ENCODE peak calls at places on chromosomes 6 and 20, in four cellular contexts. One of them, this sample, is unnamed.

GRCh38 chr6:118324081-118324480 is 224.0 kb upstream of the PLN start:
- DNase-seq in MM.1S: no peak
- DNase-seq in endothelial cell: no peak
- DNase-seq in GM12865: no peak
- DNase-seq in this sample: no peak

GRCh38 chr6:75317503-75318206 is 33.1 kb upstream of the TMEM30A start:
- DNase-seq in MM.1S: no peak
- DNase-seq in endothelial cell: no peak
- DNase-seq in GM12865: no peak
- DNase-seq in this sample: no peak

GRCh38 chr20:53706511-53707031 is 112.9 kb upstream of the ZNF217 start:
- DNase-seq in endothelial cell: no peak
- DNase-seq in GM12865: peak; percentile 82
- DNase-seq in MM.1S: peak; percentile 32
- DNase-seq in this sample: peak; percentile 62

GRCh38 chr6:2942916-2943563 is 28.3 kb downstream of the SERPINB6 start:
- DNase-seq in GM12865: peak; percentile 48
- DNase-seq in endothelial cell: no peak
- DNase-seq in MM.1S: peak; percentile 9
- DNase-seq in this sample: no peak

GRCh38 chr20:23159256-23159922 is 73.3 kb upstream of the CD93 start:
- DNase-seq in GM12865: no peak
- DNase-seq in endothelial cell: no peak
- DNase-seq in MM.1S: no peak
- DNase-seq in this sample: no peak

GRCh38 chr6:160883999-160884398 is 107.6 kb upstream of the MAP3K4 start:
- DNase-seq in endothelial cell: no peak
- DNase-seq in MM.1S: no peak
- DNase-seq in GM12865: no peak
- DNase-seq in this sample: no peak

GRCh38 chr6:125154184-125155135 is 887 bp downstream of the TPD52L1 start:
- DNase-seq in GM12865: peak; percentile 17
- DNase-seq in MM.1S: no peak
- DNase-seq in endothelial cell: peak; percentile 55
- DNase-seq in this sample: peak; percentile 46

GRCh38 chr6:84428300-84428907 is 201.0 kb upstream of the CEP162 start:
- DNase-seq in GM12865: peak; percentile 44
- DNase-seq in endothelial cell: peak; percentile 63
- DNase-seq in MM.1S: peak; percentile 56
- DNase-seq in this sample: peak; percentile 28

GRCh38 chr20:5410450-5410849 is 93.7 kb upstream of the PROKR2 start:
- DNase-seq in GM12865: no peak
- DNase-seq in MM.1S: no peak
- DNase-seq in endothelial cell: no peak
- DNase-seq in this sample: no peak

GRCh38 chr6:4776967-4777925 is 1.0 kb downstream of the CDYL start:
- DNase-seq in MM.1S: peak; percentile 83
- DNase-seq in endothelial cell: no peak
- DNase-seq in GM12865: peak; percentile 85
- DNase-seq in this sample: peak; percentile 71

GRCh38 chr20:38126146-38126912 is 38.7 kb downstream of the TGM2 start:
- DNase-seq in GM12865: no peak
- DNase-seq in MM.1S: no peak
- DNase-seq in endothelial cell: no peak
- DNase-seq in this sample: no peak

GRCh38 chr20:58685988-58686387 is 6.6 kb upstream of the NPEPL1 start:
- DNase-seq in endothelial cell: no peak
- DNase-seq in GM12865: no peak
- DNase-seq in MM.1S: no peak
- DNase-seq in this sample: no peak

GRCh38 chr6:143061597-143062385 is 1.1 kb downstream of the AIG1 start:
- DNase-seq in GM12865: no peak
- DNase-seq in MM.1S: no peak
- DNase-seq in endothelial cell: no peak
- DNase-seq in this sample: no peak

GRCh38 chr6:63740709-63741108 is 105.1 kb downstream of the PHF3 start:
- DNase-seq in GM12865: no peak
- DNase-seq in MM.1S: no peak
- DNase-seq in endothelial cell: no peak
- DNase-seq in this sample: no peak

GRCh38 chr6:136772685-136773472 is 19.4 kb downstream of the MAP3K5 start:
- DNase-seq in MM.1S: peak; percentile 44
- DNase-seq in GM12865: peak; percentile 94
- DNase-seq in endothelial cell: no peak
- DNase-seq in this sample: no peak

GRCh38 chr6:149929422-149929821 is 6.5 kb upstream of the RAET1G start:
- DNase-seq in MM.1S: no peak
- DNase-seq in GM12865: no peak
- DNase-seq in endothelial cell: peak; percentile 65
- DNase-seq in this sample: no peak

GRCh38 chr6:23441813-23442212 is 684.2 kb upstream of the NRSN1 start:
- DNase-seq in GM12865: no peak
- DNase-seq in endothelial cell: no peak
- DNase-seq in MM.1S: no peak
- DNase-seq in this sample: no peak

GRCh38 chr6:23445157-23445710 is 680.8 kb upstream of the NRSN1 start:
- DNase-seq in GM12865: no peak
- DNase-seq in MM.1S: no peak
- DNase-seq in endothelial cell: no peak
- DNase-seq in this sample: no peak

GRCh38 chr6:23446394-23447001 is 679.5 kb upstream of the NRSN1 start:
- DNase-seq in MM.1S: peak; percentile 40
- DNase-seq in endothelial cell: peak; percentile 4
- DNase-seq in GM12865: peak; percentile 24
- DNase-seq in this sample: no peak
- TF ChIP-seq CTCF in MM.1S: peak; percentile 51
- TF ChIP-seq CTCF in endothelial cell: no peak
- TF ChIP-seq CTCF in GM12865: peak; percentile 36
- TF ChIP-seq CTCF in this sample: no peak

GRCh38 chr6:26327450-26328264 is 37.3 kb upstream of the BTN3A2 start:
- DNase-seq in MM.1S: no peak
- DNase-seq in GM12865: peak; percentile 88
- DNase-seq in endothelial cell: peak; percentile 73
- DNase-seq in this sample: no peak

GRCh38 chr6:26331809-26332226 is 33.2 kb upstream of the BTN3A2 start:
- DNase-seq in endothelial cell: no peak
- DNase-seq in MM.1S: no peak
- DNase-seq in GM12865: peak; percentile 51
- DNase-seq in this sample: no peak

GRCh38 chr6:26330835-26331808 is 33.9 kb upstream of the BTN3A2 start:
- DNase-seq in GM12865: peak; percentile 84
- DNase-seq in endothelial cell: no peak
- DNase-seq in MM.1S: no peak
- DNase-seq in this sample: no peak

GRCh38 chr6:26328265-26328844 is 36.6 kb upstream of the BTN3A2 start:
- DNase-seq in GM12865: peak; percentile 38
- DNase-seq in MM.1S: no peak
- DNase-seq in endothelial cell: no peak
- DNase-seq in this sample: no peak

DNA sequence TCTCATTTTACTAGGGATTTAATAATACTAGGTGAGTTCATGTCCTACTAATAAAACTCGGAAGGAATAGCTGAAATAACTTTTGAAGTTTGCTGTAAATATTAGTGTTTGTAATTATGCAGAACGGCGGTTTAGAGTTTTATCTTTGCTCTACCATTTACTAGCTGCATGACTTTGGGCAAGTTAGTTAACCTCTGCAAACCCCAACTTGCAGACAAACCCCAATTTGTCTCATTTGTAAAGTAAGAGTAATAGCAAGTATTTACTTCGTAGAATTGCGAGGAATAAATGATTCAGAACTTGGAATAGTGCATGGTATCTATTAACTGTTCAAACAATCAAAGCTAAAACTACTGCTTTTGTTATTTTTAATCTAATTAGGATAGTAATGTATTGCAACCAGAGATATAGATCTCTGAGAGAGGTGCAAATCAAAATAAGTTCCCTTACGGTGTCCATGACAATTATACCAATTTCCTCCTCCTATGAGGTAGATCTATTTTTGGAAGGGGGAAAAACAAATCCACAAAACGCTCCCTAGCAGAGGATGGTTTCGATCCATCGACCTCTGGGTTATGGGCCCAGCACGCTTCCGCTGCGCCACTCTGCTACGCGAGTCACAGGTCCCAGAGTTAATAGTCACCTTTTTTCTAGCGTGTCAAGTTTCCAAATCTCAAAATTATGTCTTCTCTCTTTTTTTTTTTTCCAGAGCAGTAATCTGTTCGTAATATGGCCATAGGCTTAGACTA is 35.1 kb upstream of the BTN3A2 start:
- DNase-seq in MM.1S: no peak
- DNase-seq in endothelial cell: peak; percentile 49
- DNase-seq in GM12865: peak; percentile 81
- DNase-seq in this sample: no peak
- TF ChIP-seq CTCF in MM.1S: no peak
- TF ChIP-seq CTCF in endothelial cell: no peak
- TF ChIP-seq CTCF in GM12865: no peak
- TF ChIP-seq CTCF in this sample: no peak

GRCh38 chr6:152070556-152070955 is 263.1 kb downstream of the ESR1 start:
- DNase-seq in MM.1S: no peak
- DNase-seq in GM12865: no peak
- DNase-seq in endothelial cell: no peak
- DNase-seq in this sample: no peak
- TF ChIP-seq CTCF in MM.1S: no peak
- TF ChIP-seq CTCF in GM12865: no peak
- TF ChIP-seq CTCF in endothelial cell: no peak
- TF ChIP-seq CTCF in this sample: no peak

DNA sequence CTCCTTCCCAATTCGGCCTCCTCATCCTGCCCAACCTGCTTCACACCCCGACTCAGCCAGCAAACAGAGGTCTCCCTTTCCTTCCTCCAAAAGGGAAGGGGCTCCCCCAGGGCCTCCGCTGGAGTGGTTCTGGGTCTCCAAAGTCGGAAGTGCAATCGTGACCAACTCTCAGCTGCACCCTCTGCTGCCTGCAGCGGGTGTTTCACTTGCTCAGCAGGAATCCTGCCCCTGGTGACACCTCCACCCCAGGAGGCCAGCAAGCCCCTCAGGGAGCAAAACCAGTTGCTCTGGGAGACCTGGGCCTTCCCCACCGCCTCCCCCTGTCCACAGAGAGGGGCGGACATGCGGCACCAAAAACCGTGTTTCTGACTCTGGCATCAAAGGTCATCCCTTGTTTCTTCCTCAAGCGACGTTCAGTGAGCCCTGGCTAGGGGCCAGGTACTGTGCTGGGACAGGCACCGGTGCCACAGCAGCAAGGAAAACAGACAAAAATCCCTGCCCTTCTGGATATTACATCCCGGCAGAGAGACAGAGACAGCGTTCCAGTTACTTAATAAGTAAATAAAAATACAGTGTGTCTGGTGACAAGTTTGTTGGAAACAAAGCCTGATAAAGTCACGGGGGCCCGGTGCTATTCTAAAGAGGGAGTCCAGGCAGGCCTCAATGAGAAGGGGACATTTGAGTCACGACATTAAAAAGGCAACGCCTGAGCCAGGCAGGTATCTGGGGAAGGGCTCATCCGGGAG is 219.0 kb downstream of the BMP7 start:
- DNase-seq in MM.1S: peak; percentile 38
- DNase-seq in GM12865: no peak
- DNase-seq in endothelial cell: peak; percentile 13
- DNase-seq in this sample: no peak
- TF ChIP-seq CTCF in MM.1S: peak; percentile 44
- TF ChIP-seq CTCF in GM12865: no peak
- TF ChIP-seq CTCF in endothelial cell: no peak
- TF ChIP-seq CTCF in this sample: no peak

GRCh38 chr6:30914076-30914853 is at the start of gene VARS2:
- DNase-seq in GM12865: peak; percentile 94
- DNase-seq in MM.1S: peak; percentile 88
- DNase-seq in endothelial cell: peak; percentile 85
- DNase-seq in this sample: peak; percentile 99
- TF ChIP-seq CTCF in GM12865: peak; percentile 18
- TF ChIP-seq CTCF in MM.1S: peak; percentile 26
- TF ChIP-seq CTCF in endothelial cell: no peak
- TF ChIP-seq CTCF in this sample: peak; percentile 53

GRCh38 chr20:43243672-43244269 is 54.1 kb upstream of the PTPRT start:
- DNase-seq in endothelial cell: no peak
- DNase-seq in GM12865: peak; percentile 3
- DNase-seq in MM.1S: no peak
- DNase-seq in this sample: no peak
- TF ChIP-seq CTCF in endothelial cell: no peak
- TF ChIP-seq CTCF in GM12865: peak; percentile 19
- TF ChIP-seq CTCF in MM.1S: no peak
- TF ChIP-seq CTCF in this sample: no peak

GRCh38 chr20:10432079-10432478 is 1.9 kb downstream of the MKKS start:
- DNase-seq in GM12865: no peak
- DNase-seq in MM.1S: no peak
- DNase-seq in endothelial cell: no peak
- DNase-seq in this sample: no peak

GRCh38 chr20:10434467-10434831 is 427 bp upstream of the MKKS start:
- DNase-seq in GM12865: peak; percentile 96
- DNase-seq in endothelial cell: peak; percentile 88
- DNase-seq in MM.1S: peak; percentile 95
- DNase-seq in this sample: peak; percentile 69

GRCh38 chr20:10434832-10435812 is at the start of gene SLX4IP:
- DNase-seq in GM12865: peak; percentile 98
- DNase-seq in endothelial cell: peak; percentile 79
- DNase-seq in MM.1S: peak; percentile 67
- DNase-seq in this sample: peak; percentile 79

GRCh38 chr20:10433014-10433622 is 904 bp downstream of the MKKS start:
- DNase-seq in MM.1S: no peak
- DNase-seq in endothelial cell: no peak
- DNase-seq in GM12865: peak; percentile 23
- DNase-seq in this sample: no peak

DNA sequence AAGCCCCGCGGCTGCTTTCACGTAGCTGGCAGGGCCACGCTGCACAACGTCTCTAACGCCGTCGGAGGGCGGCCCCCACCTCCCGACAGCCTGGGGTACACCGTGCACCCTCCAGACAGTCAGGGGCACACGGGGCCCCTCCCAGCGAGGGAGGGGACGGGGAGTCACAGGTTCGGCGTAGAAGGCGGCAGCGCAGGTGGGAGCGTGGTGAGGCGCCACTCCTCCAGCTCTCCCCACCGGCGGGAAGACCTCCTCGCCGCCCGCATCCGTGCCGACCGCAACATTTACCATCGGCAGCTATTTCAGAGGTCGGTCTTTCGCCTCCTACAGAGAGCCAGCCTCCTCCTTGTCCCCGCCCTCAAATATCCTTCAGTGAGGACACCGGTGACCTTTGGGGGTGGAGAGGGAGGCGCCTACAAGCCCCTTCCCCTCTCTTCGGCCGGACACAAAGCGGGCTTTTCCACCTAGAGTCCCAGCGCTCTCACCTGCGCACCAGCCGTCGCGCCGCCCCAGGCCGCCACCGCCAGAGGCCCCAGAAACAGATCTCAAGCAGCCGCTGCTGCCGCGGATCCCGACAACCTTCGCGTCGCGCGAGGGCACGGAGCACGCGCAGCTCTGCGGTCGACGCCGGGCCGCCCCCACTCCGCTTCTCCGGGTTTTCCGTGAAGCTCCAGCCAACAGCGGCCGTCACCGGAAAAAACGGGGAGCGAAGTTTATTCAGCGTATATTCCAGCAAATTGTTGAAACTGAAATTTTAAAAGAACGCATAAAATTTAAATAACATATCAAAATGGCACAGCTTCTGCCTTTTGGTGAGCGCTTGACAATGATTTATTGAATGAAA is at the start of gene MKKS:
- DNase-seq in endothelial cell: peak; percentile 89
- DNase-seq in MM.1S: peak; percentile 94
- DNase-seq in GM12865: peak; percentile 95
- DNase-seq in this sample: peak; percentile 79
- TF ChIP-seq CTCF in endothelial cell: no peak
- TF ChIP-seq CTCF in MM.1S: no peak
- TF ChIP-seq CTCF in GM12865: no peak
- TF ChIP-seq CTCF in this sample: peak; percentile 23

GRCh38 chr6:10621847-10622246 is 72.6 kb downstream of the C6orf52 start:
- DNase-seq in endothelial cell: no peak
- DNase-seq in GM12865: no peak
- DNase-seq in MM.1S: no peak
- DNase-seq in this sample: no peak
- TF ChIP-seq CTCF in endothelial cell: no peak
- TF ChIP-seq CTCF in GM12865: no peak
- TF ChIP-seq CTCF in MM.1S: no peak
- TF ChIP-seq CTCF in this sample: no peak